ENCODE peak calls at places on chromosomes 5 and 9, in four cellular contexts. One of them, this sample, is unnamed.

GRCh38 chr9:101567725-101567993 is 27.1 kb downstream of the PPP3R2 start:
- DNase-seq in psoas muscle: no peak
- DNase-seq in breast epithelium: no peak
- DNase-seq in AG04449: no peak
- DNase-seq in this sample: no peak

GRCh38 chr5:60546157-60546556 is 153.8 kb downstream of the DEPDC1B start:
- DNase-seq in psoas muscle: no peak
- DNase-seq in breast epithelium: no peak
- DNase-seq in AG04449: no peak
- DNase-seq in this sample: no peak

GRCh38 chr5:179530069-179530998 is 20.0 kb upstream of the RUFY1 start:
- DNase-seq in psoas muscle: peak; percentile 60
- DNase-seq in breast epithelium: peak; percentile 62
- DNase-seq in AG04449: no peak
- DNase-seq in this sample: no peak

GRCh38 chr5:177086918-177087706 is 397 bp downstream of the FGFR4 start:
- DNase-seq in psoas muscle: no peak
- DNase-seq in breast epithelium: no peak
- DNase-seq in AG04449: no peak
- DNase-seq in this sample: no peak

GRCh38 chr9:95736370-95736769 is 139.1 kb upstream of the ERCC6L2 start:
- DNase-seq in psoas muscle: no peak
- DNase-seq in breast epithelium: no peak
- DNase-seq in AG04449: no peak
- DNase-seq in this sample: no peak

GRCh38 chr5:17743580-17744435 is 109.5 kb downstream of the TAF11L14 start:
- DNase-seq in psoas muscle: no peak
- DNase-seq in breast epithelium: no peak
- DNase-seq in AG04449: no peak
- DNase-seq in this sample: no peak

GRCh38 chr9:18675345-18675744 is 201.4 kb downstream of the ADAMTSL1 start:
- DNase-seq in psoas muscle: no peak
- DNase-seq in breast epithelium: no peak
- DNase-seq in AG04449: no peak
- DNase-seq in this sample: no peak

GRCh38 chr5:157177935-157178334 is 2.7 kb upstream of the ITK start:
- DNase-seq in psoas muscle: no peak
- DNase-seq in breast epithelium: no peak
- DNase-seq in AG04449: no peak
- DNase-seq in this sample: no peak

GRCh38 chr5:66179297-66180051 is 35.4 kb downstream of the SREK1 start:
- DNase-seq in psoas muscle: no peak
- DNase-seq in breast epithelium: no peak
- DNase-seq in AG04449: no peak
- DNase-seq in this sample: no peak

GRCh38 chr9:97853844-97854695 is 1.0 kb downstream of the FOXE1 start:
- DNase-seq in psoas muscle: no peak
- DNase-seq in breast epithelium: no peak
- DNase-seq in AG04449: no peak
- DNase-seq in this sample: no peak

GRCh38 chr5:1277781-1278180 is 17.1 kb downstream of the TERT start:
- DNase-seq in psoas muscle: no peak
- DNase-seq in breast epithelium: no peak
- DNase-seq in AG04449: no peak
- DNase-seq in this sample: no peak

DNA sequence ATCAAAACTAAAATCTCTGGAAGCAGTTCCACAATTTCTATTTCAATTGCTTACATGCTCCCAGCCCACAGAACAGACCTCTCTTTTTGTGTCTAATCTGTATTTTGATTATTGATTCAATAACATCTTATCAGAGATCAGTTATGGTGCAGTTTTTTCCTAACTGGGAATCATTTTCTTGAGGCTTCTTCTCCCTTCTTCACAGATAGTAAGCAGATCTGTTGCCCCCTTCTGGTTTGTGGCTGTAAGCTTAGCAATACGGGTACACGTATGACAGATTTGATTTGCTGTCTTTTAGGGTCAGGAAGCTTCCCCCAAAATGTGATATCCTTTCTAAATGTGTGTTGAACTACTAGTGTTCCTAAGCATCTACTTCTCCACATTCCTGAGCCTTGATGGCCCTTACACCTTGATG is 39.4 kb downstream of the MRPS27 start:
- DNase-seq in psoas muscle: no peak
- DNase-seq in breast epithelium: no peak
- DNase-seq in AG04449: no peak
- DNase-seq in this sample: no peak
- TF ChIP-seq CTCF in psoas muscle: peak; percentile 38
- TF ChIP-seq CTCF in breast epithelium: no peak
- TF ChIP-seq CTCF in AG04449: peak; percentile 63
- TF ChIP-seq CTCF in this sample: no peak

GRCh38 chr5:149762958-149763630 is 33.0 kb downstream of the PPARGC1B start:
- DNase-seq in psoas muscle: no peak
- DNase-seq in breast epithelium: no peak
- DNase-seq in AG04449: no peak
- DNase-seq in this sample: no peak
- TF ChIP-seq CTCF in psoas muscle: no peak
- TF ChIP-seq CTCF in breast epithelium: no peak
- TF ChIP-seq CTCF in AG04449: no peak
- TF ChIP-seq CTCF in this sample: no peak

GRCh38 chr5:67494186-67494842 is 297.7 kb upstream of the CD180 start:
- DNase-seq in psoas muscle: peak; percentile 45
- DNase-seq in breast epithelium: no peak
- DNase-seq in AG04449: no peak
- DNase-seq in this sample: no peak
- TF ChIP-seq CTCF in psoas muscle: no peak
- TF ChIP-seq CTCF in breast epithelium: no peak
- TF ChIP-seq CTCF in AG04449: no peak
- TF ChIP-seq CTCF in this sample: no peak

GRCh38 chr5:31477971-31478370 is 53.9 kb downstream of the DROSHA start:
- DNase-seq in psoas muscle: no peak
- DNase-seq in breast epithelium: no peak
- DNase-seq in AG04449: no peak
- DNase-seq in this sample: no peak

GRCh38 chr5:31478901-31479300 is 53.0 kb downstream of the DROSHA start:
- DNase-seq in psoas muscle: no peak
- DNase-seq in breast epithelium: no peak
- DNase-seq in AG04449: peak; percentile 16
- DNase-seq in this sample: no peak

GRCh38 chr5:31477516-31477915 is 54.4 kb downstream of the DROSHA start:
- DNase-seq in psoas muscle: no peak
- DNase-seq in breast epithelium: no peak
- DNase-seq in AG04449: no peak
- DNase-seq in this sample: no peak

GRCh38 chr5:31481531-31481930 is 50.4 kb downstream of the DROSHA start:
- DNase-seq in psoas muscle: no peak
- DNase-seq in breast epithelium: no peak
- DNase-seq in AG04449: no peak
- DNase-seq in this sample: no peak

GRCh38 chr5:31479706-31480105 is 52.2 kb downstream of the DROSHA start:
- DNase-seq in psoas muscle: no peak
- DNase-seq in breast epithelium: no peak
- DNase-seq in AG04449: no peak
- DNase-seq in this sample: no peak
- TF ChIP-seq CTCF in psoas muscle: no peak
- TF ChIP-seq CTCF in breast epithelium: no peak
- TF ChIP-seq CTCF in AG04449: no peak
- TF ChIP-seq CTCF in this sample: no peak

GRCh38 chr5:103409013-103409670 is 150.6 kb downstream of the MACIR start:
- DNase-seq in psoas muscle: no peak
- DNase-seq in breast epithelium: no peak
- DNase-seq in AG04449: no peak
- DNase-seq in this sample: no peak
- TF ChIP-seq CTCF in psoas muscle: no peak
- TF ChIP-seq CTCF in breast epithelium: no peak
- TF ChIP-seq CTCF in AG04449: no peak
- TF ChIP-seq CTCF in this sample: no peak

DNA sequence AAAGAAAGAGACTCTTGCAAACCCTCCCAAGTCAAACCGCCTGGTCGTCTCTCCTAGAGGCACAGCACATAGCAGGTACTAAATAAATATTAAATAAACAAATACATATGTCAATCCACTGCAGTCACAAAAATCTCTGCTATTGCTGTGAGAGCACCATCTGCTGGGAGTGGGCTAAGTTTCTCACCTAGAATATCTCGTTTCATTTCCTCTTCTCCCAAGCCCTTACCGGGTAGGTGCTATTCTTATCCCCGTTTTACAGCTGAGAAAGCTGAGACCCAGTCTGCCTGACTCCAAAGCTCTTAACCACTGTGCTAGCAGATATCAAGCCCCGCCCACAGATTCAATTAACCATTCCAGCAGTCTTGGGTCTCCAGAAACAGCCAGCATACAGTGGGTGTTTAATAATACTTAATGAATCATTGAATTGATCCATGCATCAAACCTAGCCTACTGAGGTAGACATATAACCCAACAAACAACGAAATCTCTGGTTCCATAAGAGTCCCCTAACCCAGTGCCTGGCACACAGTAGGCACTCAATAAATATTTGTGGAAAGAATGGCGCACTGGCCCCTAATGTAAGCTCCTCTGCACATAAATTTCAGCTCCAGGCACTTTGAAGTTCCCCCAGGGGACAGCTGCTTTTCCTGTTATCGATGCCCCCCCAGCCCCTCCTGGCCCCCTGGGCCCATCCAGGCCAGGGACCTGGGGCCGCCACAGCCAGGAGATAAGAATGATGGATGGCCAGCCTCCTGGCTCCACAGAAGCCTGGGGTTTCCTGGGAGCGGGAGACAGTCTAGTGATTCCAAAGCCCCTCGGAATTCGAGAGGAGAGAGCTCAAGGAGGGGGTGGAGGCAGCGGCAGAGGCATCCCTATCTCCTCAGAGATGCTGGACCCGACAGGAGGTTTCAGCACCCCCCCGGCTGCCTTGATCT is 98.1 kb upstream of the HAND1 start:
- DNase-seq in psoas muscle: no peak
- DNase-seq in breast epithelium: no peak
- DNase-seq in AG04449: no peak
- DNase-seq in this sample: no peak
- TF ChIP-seq CTCF in psoas muscle: no peak
- TF ChIP-seq CTCF in breast epithelium: no peak
- TF ChIP-seq CTCF in AG04449: no peak
- TF ChIP-seq CTCF in this sample: no peak

This sample was measured in omental fat pad.